ENCODE peak calls at places on chromosomes 6 and 20, in nine cellular contexts. C is IMR-90, B is sigmoid colon, E is prostate gland, R is endothelial cell of umbilical vein, H is transverse colon, D is spleen, A is heart left ventricle, S is uterus. U is an unnamed sample.

GRCh38 chr6:90131614-90132423 is 164.8 kb downstream of the BACH2 start:
- DNase-seq in C (peak), H (no peak), B (peak), A (peak), S (peak), R (no peak), D (no peak), E (no peak), U (no peak)

GRCh38 chr20:3218307-3218988 is 9.2 kb downstream of the ITPA start:
- DNase-seq in S (no peak), H (peak), C (no peak), R (peak), A (peak), D (peak), E (peak), B (no peak), U (peak)

GRCh38 chr20:55685425-55685824 is 319.9 kb downstream of the CBLN4 start:
- DNase-seq in H (no peak), E (no peak), D (no peak), C (no peak), S (no peak), A (no peak), B (no peak), R (no peak), U (no peak)

GRCh38 chr6:156699017-156699421 is 78.2 kb upstream of the ARID1B start:
- DNase-seq in A (no peak), D (no peak), R (peak), E (no peak), S (no peak), B (no peak), H (no peak), C (peak), U (no peak)

GRCh38 chr20:24637941-24638340 is 168.5 kb downstream of the SYNDIG1 start:
- DNase-seq in B (no peak), H (no peak), D (no peak), R (no peak), S (no peak), E (no peak), A (no peak), C (no peak), U (no peak)

GRCh38 chr20:31717478-31717946 is 5.2 kb downstream of the BCL2L1 start:
- DNase-seq in D (no peak), C (no peak), E (no peak), B (no peak), R (no peak), H (no peak), A (no peak), S (no peak), U (no peak)

GRCh38 chr6:40950986-40951730 is 87.9 kb downstream of the UNC5CL start:
- DNase-seq in E (no peak), H (no peak), S (no peak), A (no peak), B (no peak), D (no peak), R (peak), C (peak), U (no peak)

GRCh38 chr6:138795809-138796469 is at the start of gene ECT2L:
- DNase-seq in H (peak), C (no peak), R (peak), A (peak), B (peak), E (peak), S (peak), D (peak), U (peak)

GRCh38 chr6:44045672-44046015 is 81.6 kb downstream of the MRPL14 start:
- DNase-seq in D (no peak), H (no peak), S (no peak), R (no peak), B (peak), A (peak), E (no peak), C (no peak), U (no peak)

GRCh38 chr6:105321207-105321606 is 81.7 kb downstream of the PREP start:
- DNase-seq in B (no peak), S (no peak), C (no peak), E (peak), R (no peak), D (no peak), H (no peak), A (no peak), U (peak)

DNA sequence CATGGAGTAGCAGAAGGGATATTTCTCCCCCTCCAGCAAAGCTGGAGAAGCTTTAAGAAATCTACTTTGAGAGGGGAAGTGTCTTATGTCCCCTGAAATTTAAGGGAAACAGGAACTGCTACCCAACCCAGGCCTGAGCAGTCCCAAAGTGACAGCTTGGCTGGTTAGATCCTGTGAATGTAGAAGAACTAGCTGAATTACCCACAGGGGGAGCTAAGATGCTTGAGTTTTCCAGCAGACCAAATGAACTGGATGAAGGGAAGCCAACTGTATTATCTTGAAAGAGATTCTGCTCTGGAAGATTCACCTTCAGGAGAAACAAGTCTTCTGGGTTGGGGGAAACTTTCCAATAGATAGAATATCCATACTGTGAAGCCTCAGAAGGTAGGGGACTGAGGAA is 303.3 kb upstream of the MMS22L start:
- DNase-seq in A (no peak), E (no peak), H (no peak), S (no peak), B (no peak), C (peak), R (no peak), D (no peak), U (no peak)
- TF ChIP-seq CTCF in A (no peak), E (no peak), H (no peak), S (no peak), B (no peak), C (peak), R (no peak), D (no peak), U (no peak)

DNA sequence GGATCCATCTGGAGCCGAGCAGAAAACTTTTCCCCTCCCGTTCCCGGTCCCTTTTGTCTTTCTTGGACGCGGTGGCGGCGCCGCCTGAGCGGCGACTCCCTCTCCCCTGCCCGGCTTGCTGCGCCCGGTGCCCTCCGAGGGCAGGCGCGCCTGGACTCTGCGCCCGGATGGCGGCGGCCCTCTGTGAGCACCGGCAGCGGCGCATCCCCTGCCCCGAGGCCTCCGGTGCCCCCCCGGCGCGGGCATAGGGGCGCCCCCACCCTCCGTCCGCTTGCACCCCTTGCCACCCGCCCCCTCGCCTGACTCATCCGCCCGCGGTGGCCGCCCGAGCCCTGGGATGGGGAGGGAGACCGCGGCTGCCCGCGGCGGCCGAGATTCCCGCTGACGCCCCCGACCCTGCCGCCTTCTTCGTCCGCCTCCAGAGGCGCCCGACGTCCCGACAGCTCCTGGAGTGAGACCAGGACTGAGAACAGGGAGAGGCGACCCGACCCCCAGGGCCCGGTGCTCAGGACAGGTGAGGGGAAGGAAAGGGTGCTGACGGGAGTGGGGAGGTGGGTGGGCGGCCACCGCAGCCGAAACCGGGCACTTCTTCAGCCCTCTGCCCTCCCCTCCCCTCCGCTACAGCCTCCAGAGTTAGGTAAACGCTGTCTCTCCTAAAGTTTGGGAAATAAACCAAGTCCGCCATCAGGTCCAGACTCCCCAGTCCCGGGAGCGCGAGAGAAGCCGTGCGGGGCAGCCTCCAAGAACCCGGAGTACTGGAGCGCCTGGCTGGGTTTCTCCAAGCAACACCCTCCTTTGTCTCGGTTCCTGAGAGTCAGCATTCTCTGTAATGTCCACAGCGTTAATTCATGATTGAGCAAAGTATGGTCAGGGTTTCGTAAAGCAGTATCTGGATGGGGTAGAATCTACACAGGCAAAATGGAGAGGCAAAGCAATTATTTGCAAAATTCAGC is at the start of gene TMEM200A:
- DNase-seq in H (peak), R (peak), E (no peak), A (peak), C (peak), D (peak), B (peak), S (peak), U (no peak)
- H3K27ac ChIP-seq in H (peak), R (no peak), E (no peak), A (no peak), C (peak), D (no peak), B (peak), S (peak), U (peak)

GRCh38 chr20:36541227-36542018 is at the start of gene MYL9:
- DNase-seq in E (peak), C (peak), B (peak), S (peak), A (peak), R (peak), D (peak), H (peak), U (peak)
- TF ChIP-seq POLR2A in E (peak), C (peak), B (peak), S (no peak), A (no peak), R (peak), D (no peak), H (peak), U (no peak)

DNA sequence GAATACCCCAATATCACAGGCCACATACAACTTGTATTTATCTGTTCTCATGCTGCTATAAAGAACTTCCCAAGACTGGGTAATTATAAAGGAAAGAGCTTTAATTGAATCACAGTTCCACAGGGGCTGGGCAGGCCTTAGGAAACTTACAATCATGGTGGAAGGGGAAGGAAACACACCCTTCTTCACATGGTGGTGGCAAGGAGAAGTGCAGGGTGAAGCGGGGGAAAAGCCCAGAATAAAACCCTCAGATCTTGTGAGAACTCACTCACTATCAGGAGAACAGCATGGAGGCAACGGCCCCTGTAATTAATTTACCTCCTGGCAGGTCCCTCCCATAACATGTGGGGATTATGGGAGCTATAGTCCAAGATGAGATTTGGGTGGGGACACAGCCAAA is 50.3 kb upstream of the FNDC1 start:
- DNase-seq in B (no peak), D (no peak), H (no peak), E (no peak), R (no peak), S (no peak), C (no peak), A (no peak), U (no peak)
- TF ChIP-seq CTCF in B (no peak), D (no peak), H (no peak), E (no peak), R (no peak), S (no peak), C (no peak), A (no peak), U (no peak)

GRCh38 chr6:158003910-158004695 is 22.4 kb downstream of the SYNJ2 start:
- DNase-seq in A (no peak), R (no peak), H (no peak), C (no peak), B (no peak), E (no peak), S (no peak), D (peak), U (no peak)

GRCh38 chr6:158002951-158003853 is 21.5 kb downstream of the SYNJ2 start:
- DNase-seq in H (peak), B (peak), R (peak), S (peak), D (peak), A (peak), E (no peak), C (peak), U (no peak)

GRCh38 chr6:158005626-158006180 is 24.0 kb downstream of the SYNJ2 start:
- DNase-seq in D (peak), H (no peak), R (no peak), S (no peak), C (no peak), E (no peak), A (no peak), B (no peak), U (no peak)

GRCh38 chr6:158006331-158006730 is 24.7 kb downstream of the SYNJ2 start:
- DNase-seq in R (no peak), D (peak), C (no peak), E (no peak), B (no peak), S (no peak), A (no peak), H (no peak), U (no peak)

DNA sequence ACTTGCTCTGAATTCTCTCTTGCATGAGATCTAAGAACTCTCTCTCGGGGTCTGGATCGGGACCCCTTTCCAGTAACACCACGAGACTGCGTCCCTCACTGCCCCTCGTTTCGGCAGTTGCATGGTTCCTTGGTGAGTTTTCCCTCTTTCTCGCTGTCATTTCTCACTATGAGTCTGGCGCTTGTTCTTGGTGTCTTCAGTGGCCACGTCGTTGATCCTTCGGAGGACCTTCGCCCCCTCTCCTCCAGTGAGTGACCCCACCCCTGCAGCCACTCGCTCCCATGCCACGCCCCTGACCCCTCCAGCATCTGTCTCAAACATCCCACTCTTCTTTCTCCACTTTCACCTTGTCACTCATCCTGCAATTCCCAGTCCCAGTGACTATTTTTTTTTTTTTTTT is 23.0 kb downstream of the SYNJ2 start:
- DNase-seq in A (no peak), B (no peak), S (no peak), E (no peak), D (peak), R (no peak), C (no peak), H (no peak), U (no peak)
- H3K27ac ChIP-seq in A (peak), B (peak), S (peak), E (peak), D (peak), R (peak), C (no peak), H (peak), U (peak)

GRCh38 chr20:44157061-44157460 is 29.9 kb downstream of the JPH2 start:
- DNase-seq in D (no peak), R (no peak), E (no peak), B (peak), C (no peak), A (peak), S (no peak), H (no peak), U (no peak)
- TF ChIP-seq POLR2A in D (no peak), R (no peak), E (no peak), B (no peak), C (no peak), A (no peak), S (no peak), H (no peak), U (no peak)

GRCh38 chr6:166743415-166743814 is 116.4 kb upstream of the RPS6KA2 start:
- DNase-seq in E (no peak), H (no peak), A (no peak), R (no peak), D (no peak), S (no peak), C (no peak), B (no peak), U (no peak)

GRCh38 chr6:166745801-166746668 is 119.0 kb upstream of the RPS6KA2 start:
- DNase-seq in E (no peak), B (no peak), A (no peak), C (no peak), H (no peak), D (no peak), R (no peak), S (no peak), U (no peak)

GRCh38 chr6:166743925-166744653 is 117.0 kb upstream of the RPS6KA2 start:
- DNase-seq in E (no peak), H (no peak), C (peak), B (no peak), A (no peak), D (no peak), S (no peak), R (no peak), U (peak)

GRCh38 chr6:166742981-166743380 is 115.9 kb upstream of the RPS6KA2 start:
- DNase-seq in S (no peak), A (no peak), R (no peak), B (no peak), C (no peak), D (no peak), E (no peak), H (no peak), U (no peak)

DNA sequence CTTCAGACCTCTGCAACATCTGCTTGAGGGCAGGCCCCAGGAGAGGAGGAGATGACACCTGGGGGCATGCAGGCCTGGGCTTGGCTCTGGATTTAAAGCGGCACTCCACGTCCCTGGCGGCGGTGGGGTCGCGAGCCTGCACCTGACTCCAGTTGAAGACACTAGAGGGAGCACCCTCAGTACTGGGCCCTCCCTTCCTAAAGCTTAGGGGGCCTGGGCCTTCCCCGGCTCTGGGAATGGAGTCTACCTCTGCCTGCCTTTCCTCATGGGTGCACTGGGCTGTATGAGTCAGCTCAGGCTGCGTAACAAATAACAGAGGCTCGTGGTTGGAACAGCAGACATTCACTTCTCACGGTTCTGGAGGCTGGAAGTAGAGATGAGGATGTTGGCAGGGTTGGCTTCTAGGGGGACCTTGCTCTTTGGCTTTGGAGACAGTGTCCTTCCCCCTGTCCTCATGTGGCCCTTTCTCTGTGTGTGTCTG is 117.6 kb upstream of the RPS6KA2 start:
- DNase-seq in B (no peak), H (no peak), E (no peak), C (no peak), A (no peak), R (no peak), D (no peak), S (no peak), U (no peak)
- TF ChIP-seq CTCF in B (no peak), H (no peak), E (no peak), C (no peak), A (no peak), R (no peak), D (no peak), S (no peak), U (no peak)

GRCh38 chr20:23293689-23294088 is 56.9 kb upstream of the NXT1 start:
- DNase-seq in S (no peak), C (no peak), D (peak), A (no peak), E (no peak), H (peak), B (peak), R (peak), U (no peak)
- H3K27ac ChIP-seq in S (peak), C (no peak), D (peak), A (peak), E (no peak), H (peak), B (peak), R (no peak), U (peak)

GRCh38 chr20:38127011-38127621 is 38.0 kb downstream of the TGM2 start:
- DNase-seq in E (no peak), C (peak), S (peak), H (no peak), D (peak), R (peak), A (peak), B (peak), U (no peak)
- TF ChIP-seq POLR2A in E (no peak), C (no peak), S (no peak), H (no peak), D (no peak), R (peak), A (no peak), B (no peak), U (no peak)